ENCODE peak calls at places on chromosomes 6 and 20, in four cellular contexts. One of them, this sample, is unnamed. For H4K20me1, the result is how much of the 10 kb centered on the place peaks cover.

GRCh38 chr6:7115452-7116223 is 7.9 kb downstream of the RREB1 start:
- DNase-seq in SK-N-SH: no peak
- DNase-seq in HCT116: no peak
- DNase-seq in PC-3: no peak
- DNase-seq in this sample: no peak

GRCh38 chr20:41098703-41099250 is 38.6 kb upstream of the PLCG1 start:
- DNase-seq in PC-3: no peak
- DNase-seq in SK-N-SH: peak
- DNase-seq in HCT116: no peak
- DNase-seq in this sample: no peak

GRCh38 chr6:33288942-33289783 is at the start of the genes PFDN6 and WDR46:
- DNase-seq in PC-3: peak
- DNase-seq in SK-N-SH: peak
- DNase-seq in HCT116: peak
- DNase-seq in this sample: peak

GRCh38 chr20:33415948-33416347 is 14.6 kb upstream of the CDK5RAP1 start:
- DNase-seq in HCT116: no peak
- DNase-seq in SK-N-SH: peak
- DNase-seq in PC-3: peak
- DNase-seq in this sample: peak

GRCh38 chr6:15608406-15608805 is 54.4 kb downstream of the DTNBP1 start:
- DNase-seq in SK-N-SH: no peak
- DNase-seq in HCT116: peak
- DNase-seq in PC-3: peak
- DNase-seq in this sample: no peak

GRCh38 chr6:158185729-158186456 is 17.7 kb downstream of the GTF2H5 start:
- DNase-seq in HCT116: no peak
- DNase-seq in SK-N-SH: no peak
- DNase-seq in PC-3: peak
- DNase-seq in this sample: no peak

GRCh38 chr20:48766205-48766604 is 61.6 kb downstream of the PREX1 start:
- DNase-seq in HCT116: no peak
- DNase-seq in SK-N-SH: no peak
- DNase-seq in PC-3: no peak
- DNase-seq in this sample: no peak

GRCh38 chr6:150767585-150768164 is 97.8 kb upstream of the MTHFD1L start:
- DNase-seq in HCT116: no peak
- DNase-seq in PC-3: no peak
- DNase-seq in SK-N-SH: no peak
- DNase-seq in this sample: peak

GRCh38 chr20:12916699-12917098 is 92.1 kb upstream of the SPTLC3 start:
- DNase-seq in SK-N-SH: no peak
- DNase-seq in HCT116: no peak
- DNase-seq in PC-3: no peak
- DNase-seq in this sample: peak

GRCh38 chr20:32333181-32333987 is 24.7 kb upstream of the ASXL1 start:
- DNase-seq in SK-N-SH: no peak
- DNase-seq in PC-3: no peak
- DNase-seq in HCT116: no peak
- DNase-seq in this sample: no peak

GRCh38 chr6:100881707-100882040 is 545 bp upstream of the ASCC3 start:
- DNase-seq in HCT116: no peak
- DNase-seq in PC-3: no peak
- DNase-seq in SK-N-SH: no peak
- DNase-seq in this sample: peak

GRCh38 chr20:20680991-20681508 is 31.4 kb downstream of the RALGAPA2 start:
- DNase-seq in HCT116: no peak
- DNase-seq in SK-N-SH: no peak
- DNase-seq in PC-3: no peak
- DNase-seq in this sample: no peak

GRCh38 chr20:5657190-5657872 is 92.9 kb upstream of the SHLD1 start:
- DNase-seq in HCT116: no peak
- DNase-seq in PC-3: peak
- DNase-seq in SK-N-SH: peak
- DNase-seq in this sample: no peak

GRCh38 chr20:48287552-48288170 is 502.4 kb upstream of the SULF2 start:
- DNase-seq in PC-3: no peak
- DNase-seq in HCT116: no peak
- DNase-seq in SK-N-SH: no peak
- DNase-seq in this sample: no peak

GRCh38 chr6:111718990-111719389 is 113.3 kb upstream of the TRAF3IP2 start:
- DNase-seq in SK-N-SH: no peak
- DNase-seq in PC-3: no peak
- DNase-seq in HCT116: no peak
- DNase-seq in this sample: no peak
- TF ChIP-seq EZH2phosphoT487 in SK-N-SH: no peak
- TF ChIP-seq EZH2phosphoT487 in PC-3: no peak
- TF ChIP-seq EZH2phosphoT487 in HCT116: no peak
- TF ChIP-seq EZH2phosphoT487 in this sample: no peak

GRCh38 chr6:90284745-90285481 is 11.7 kb downstream of the BACH2 start:
- DNase-seq in PC-3: peak
- DNase-seq in SK-N-SH: no peak
- DNase-seq in HCT116: peak
- DNase-seq in this sample: no peak

GRCh38 chr6:90288404-90288803 is 8.2 kb downstream of the BACH2 start:
- DNase-seq in SK-N-SH: no peak
- DNase-seq in HCT116: no peak
- DNase-seq in PC-3: peak
- DNase-seq in this sample: peak

GRCh38 chr6:90286884-90287488 is 9.7 kb downstream of the BACH2 start:
- DNase-seq in PC-3: peak
- DNase-seq in HCT116: peak
- DNase-seq in SK-N-SH: peak
- DNase-seq in this sample: peak

GRCh38 chr6:90285611-90286381 is 10.8 kb downstream of the BACH2 start:
- DNase-seq in HCT116: peak
- DNase-seq in SK-N-SH: peak
- DNase-seq in PC-3: peak
- DNase-seq in this sample: peak

GRCh38 chr6:90284236-90284744 is 12.4 kb downstream of the BACH2 start:
- DNase-seq in PC-3: peak
- DNase-seq in HCT116: peak
- DNase-seq in SK-N-SH: no peak
- DNase-seq in this sample: peak
- H3K9ac ChIP-seq in PC-3: peak
- H3K9ac ChIP-seq in HCT116: peak
- H3K9ac ChIP-seq in SK-N-SH: peak
- H3K9ac ChIP-seq in this sample: no peak

GRCh38 chr6:30726506-30727413 is 6.6 kb downstream of the TUBB start:
- DNase-seq in SK-N-SH: no peak
- DNase-seq in PC-3: peak
- DNase-seq in HCT116: no peak
- DNase-seq in this sample: no peak

GRCh38 chr6:30724906-30725667 is 4.9 kb downstream of the TUBB start:
- DNase-seq in SK-N-SH: no peak
- DNase-seq in HCT116: no peak
- DNase-seq in PC-3: no peak
- DNase-seq in this sample: no peak

GRCh38 chr6:30727920-30728605 is 7.9 kb downstream of the TUBB start:
- DNase-seq in PC-3: peak
- DNase-seq in HCT116: no peak
- DNase-seq in SK-N-SH: peak
- DNase-seq in this sample: no peak

GRCh38 chr6:30722280-30723112 is 2.3 kb downstream of the TUBB start:
- DNase-seq in HCT116: peak
- DNase-seq in SK-N-SH: peak
- DNase-seq in PC-3: peak
- DNase-seq in this sample: peak

DNA sequence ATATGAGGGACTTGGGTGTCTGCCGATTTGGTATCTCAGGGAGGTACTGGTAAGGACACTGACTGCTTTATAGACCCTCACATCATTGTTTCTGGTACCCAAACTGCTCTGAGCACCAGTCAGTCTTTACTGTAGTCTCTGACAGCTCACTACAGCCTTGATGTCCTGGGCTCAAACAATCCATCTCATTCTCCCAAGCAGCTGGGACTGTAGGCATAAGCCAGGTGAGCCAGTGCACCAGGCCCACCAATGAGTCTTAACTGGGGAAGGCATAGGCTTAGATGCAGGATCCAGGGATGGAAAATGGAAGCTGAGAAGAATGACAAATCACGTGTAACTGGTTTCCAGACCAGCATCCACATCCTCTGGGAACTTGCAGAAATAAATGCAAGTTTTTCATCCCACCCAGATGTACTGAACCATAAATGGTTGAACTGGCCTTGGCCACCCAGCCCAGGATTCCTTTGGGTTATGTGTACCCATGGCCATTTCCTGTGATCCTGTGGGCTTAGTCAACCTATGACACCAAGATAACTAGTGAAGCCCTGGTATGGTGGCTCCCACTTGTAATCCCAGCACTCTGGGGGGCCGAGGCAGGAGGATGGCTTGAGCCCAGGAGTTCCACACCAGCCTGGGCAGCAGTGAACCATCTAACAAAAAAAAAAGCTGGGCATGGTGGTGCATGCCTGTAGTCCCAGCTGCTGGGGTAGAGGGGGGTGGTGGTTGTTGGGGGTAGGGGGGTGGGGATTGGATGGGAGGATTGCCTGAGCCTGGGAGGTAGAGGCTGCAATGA is 5.8 kb downstream of the TUBB start:
- DNase-seq in HCT116: no peak
- DNase-seq in PC-3: peak
- DNase-seq in SK-N-SH: peak
- DNase-seq in this sample: no peak
- H4K20me1 ChIP-seq in HCT116: under half
- H4K20me1 ChIP-seq in PC-3: under half
- H4K20me1 ChIP-seq in SK-N-SH: half or more
- H4K20me1 ChIP-seq in this sample: half or more

GRCh38 chr6:55836481-55836880 is 38.9 kb downstream of the BMP5 start:
- DNase-seq in HCT116: no peak
- DNase-seq in PC-3: no peak
- DNase-seq in SK-N-SH: no peak
- DNase-seq in this sample: no peak
- TF ChIP-seq EZH2phosphoT487 in HCT116: no peak
- TF ChIP-seq EZH2phosphoT487 in PC-3: no peak
- TF ChIP-seq EZH2phosphoT487 in SK-N-SH: no peak
- TF ChIP-seq EZH2phosphoT487 in this sample: no peak

GRCh38 chr6:25086500-25087091 is 150.8 kb upstream of the RIPOR2 start:
- DNase-seq in HCT116: no peak
- DNase-seq in PC-3: no peak
- DNase-seq in SK-N-SH: no peak
- DNase-seq in this sample: no peak

GRCh38 chr6:25085761-25086160 is 150.0 kb upstream of the RIPOR2 start:
- DNase-seq in SK-N-SH: no peak
- DNase-seq in HCT116: no peak
- DNase-seq in PC-3: no peak
- DNase-seq in this sample: no peak

GRCh38 chr6:25083784-25084507 is 148.2 kb upstream of the RIPOR2 start:
- DNase-seq in SK-N-SH: no peak
- DNase-seq in HCT116: no peak
- DNase-seq in PC-3: no peak
- DNase-seq in this sample: no peak

GRCh38 chr6:25088513-25088912 is 152.8 kb upstream of the RIPOR2 start:
- DNase-seq in PC-3: no peak
- DNase-seq in HCT116: no peak
- DNase-seq in SK-N-SH: no peak
- DNase-seq in this sample: no peak

GRCh38 chr6:25084508-25084833 is 148.7 kb upstream of the RIPOR2 start:
- DNase-seq in SK-N-SH: no peak
- DNase-seq in PC-3: no peak
- DNase-seq in HCT116: no peak
- DNase-seq in this sample: no peak
- H3K9ac ChIP-seq in SK-N-SH: no peak
- H3K9ac ChIP-seq in PC-3: no peak
- H3K9ac ChIP-seq in HCT116: no peak
- H3K9ac ChIP-seq in this sample: no peak

DNA sequence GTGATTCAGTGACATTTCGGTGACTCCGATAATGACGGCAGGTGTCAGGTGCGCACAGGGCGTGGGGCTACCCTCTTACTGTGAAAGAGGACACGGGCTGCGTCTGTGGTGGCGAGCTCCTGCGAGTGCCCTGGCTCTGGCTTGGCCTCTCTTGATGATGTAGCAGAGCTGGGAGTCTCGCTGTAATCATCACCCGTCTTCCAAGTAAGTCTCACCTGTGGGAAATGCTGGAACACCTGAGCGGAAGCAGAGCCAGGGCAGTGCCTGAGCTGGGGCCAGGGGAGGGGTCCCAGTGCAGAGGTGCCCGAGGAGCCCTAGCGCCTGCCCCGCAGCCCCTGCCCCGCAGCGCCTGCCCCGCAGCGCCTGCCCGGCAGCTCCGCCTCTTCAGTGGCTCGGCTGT is 4.8 kb downstream of the OSBPL2 start:
- DNase-seq in PC-3: no peak
- DNase-seq in SK-N-SH: no peak
- DNase-seq in HCT116: no peak
- DNase-seq in this sample: no peak
- H4K20me1 ChIP-seq in PC-3: under half
- H4K20me1 ChIP-seq in SK-N-SH: half or more
- H4K20me1 ChIP-seq in HCT116: under half
- H4K20me1 ChIP-seq in this sample: half or more

GRCh38 chr6:166602928-166603690 is 16.6 kb upstream of the RAMACL start:
- DNase-seq in HCT116: no peak
- DNase-seq in PC-3: no peak
- DNase-seq in SK-N-SH: no peak
- DNase-seq in this sample: no peak
- TF ChIP-seq EZH2phosphoT487 in HCT116: no peak
- TF ChIP-seq EZH2phosphoT487 in PC-3: no peak
- TF ChIP-seq EZH2phosphoT487 in SK-N-SH: no peak
- TF ChIP-seq EZH2phosphoT487 in this sample: no peak

GRCh38 chr6:27897580-27898206 is 14.5 kb downstream of the OR2B2 start:
- DNase-seq in SK-N-SH: no peak
- DNase-seq in PC-3: no peak
- DNase-seq in HCT116: no peak
- DNase-seq in this sample: no peak

GRCh38 chr6:27894839-27895762 is 17.1 kb downstream of the OR2B2 start:
- DNase-seq in HCT116: peak
- DNase-seq in SK-N-SH: peak
- DNase-seq in PC-3: peak
- DNase-seq in this sample: peak

GRCh38 chr6:27893836-27894807 is 18.1 kb downstream of the OR2B2 start:
- DNase-seq in PC-3: peak
- DNase-seq in HCT116: peak
- DNase-seq in SK-N-SH: peak
- DNase-seq in this sample: peak

GRCh38 chr6:27899543-27899942 is 12.7 kb downstream of the OR2B2 start:
- DNase-seq in SK-N-SH: no peak
- DNase-seq in HCT116: no peak
- DNase-seq in PC-3: no peak
- DNase-seq in this sample: no peak

GRCh38 chr6:27896398-27896796 is 15.8 kb downstream of the OR2B2 start:
- DNase-seq in PC-3: no peak
- DNase-seq in HCT116: no peak
- DNase-seq in SK-N-SH: no peak
- DNase-seq in this sample: no peak
- H3K9ac ChIP-seq in PC-3: peak
- H3K9ac ChIP-seq in HCT116: peak
- H3K9ac ChIP-seq in SK-N-SH: no peak
- H3K9ac ChIP-seq in this sample: no peak

GRCh38 chr6:39204646-39205244 is 24.5 kb downstream of the KCNK5 start:
- DNase-seq in PC-3: no peak
- DNase-seq in SK-N-SH: no peak
- DNase-seq in HCT116: no peak
- DNase-seq in this sample: peak
- H4K20me1 ChIP-seq in PC-3: under half
- H4K20me1 ChIP-seq in SK-N-SH: under half
- H4K20me1 ChIP-seq in HCT116: under half
- H4K20me1 ChIP-seq in this sample: under half

GRCh38 chr6:72770959-72771358 is 149.1 kb downstream of the KCNQ5 start:
- DNase-seq in SK-N-SH: no peak
- DNase-seq in HCT116: no peak
- DNase-seq in PC-3: no peak
- DNase-seq in this sample: no peak

GRCh38 chr6:72776456-72776855 is 154.6 kb downstream of the KCNQ5 start:
- DNase-seq in PC-3: no peak
- DNase-seq in SK-N-SH: no peak
- DNase-seq in HCT116: no peak
- DNase-seq in this sample: no peak
- TF ChIP-seq EZH2phosphoT487 in PC-3: no peak
- TF ChIP-seq EZH2phosphoT487 in SK-N-SH: no peak
- TF ChIP-seq EZH2phosphoT487 in HCT116: no peak
- TF ChIP-seq EZH2phosphoT487 in this sample: no peak